ENCODE peak calls at places on chromosome 19, in eight cellular contexts. Y is cardiac muscle cell; Q is heart left ventricle; Z is CD8-positive, alpha-beta T cell; K is hepatocyte; W is uterus; V is fibroblast of lung; R is AG04450. N is an unnamed sample. For H3K27me3, the result is how much of the 10 kb centered on the place peaks cover.

GRCh38 chr19:9584073-9584833 is at the start of gene ZNF121:
- DNase-seq in Y (peak), Q (peak), Z (peak), K (peak), W (peak), V (peak), R (peak), N (no peak)

GRCh38 chr19:14061751-14062557 is at the start of gene PALM3:
- DNase-seq in Y (no peak), Q (no peak), Z (no peak), K (peak), W (no peak), V (no peak), R (no peak), N (no peak)

GRCh38 chr19:48296963-48297734 is 27.3 kb downstream of the ZNF114 start:
- DNase-seq in Y (no peak), Q (no peak), Z (no peak), K (no peak), W (no peak), V (no peak), R (no peak), N (no peak)

GRCh38 chr19:15892012-15892411 is 5.9 kb downstream of the CYP4F2 start:
- DNase-seq in Y (no peak), Q (no peak), Z (no peak), K (no peak), W (no peak), V (no peak), R (no peak), N (no peak)

GRCh38 chr19:14467391-14467790 is 7.8 kb downstream of the PTGER1 start:
- DNase-seq in Y (no peak), Q (no peak), Z (no peak), K (no peak), W (no peak), V (no peak), R (no peak), N (no peak)

GRCh38 chr19:19257137-19257536 is 16.0 kb downstream of the TM6SF2 start:
- DNase-seq in Y (no peak), Q (no peak), Z (no peak), K (no peak), W (no peak), V (no peak), R (no peak), N (no peak)

GRCh38 chr19:15191982-15192381 is 8.8 kb downstream of the NOTCH3 start:
- DNase-seq in Y (no peak), Q (no peak), Z (no peak), K (no peak), W (no peak), V (no peak), R (no peak), N (no peak)

GRCh38 chr19:17920527-17920926 is 12.3 kb upstream of the CCDC124 start:
- DNase-seq in Y (no peak), Q (no peak), Z (no peak), K (no peak), W (no peak), V (no peak), R (no peak), N (no peak)

GRCh38 chr19:33401683-33402420 is 28.3 kb downstream of the CEBPG start:
- DNase-seq in Y (no peak), Q (no peak), Z (no peak), K (no peak), W (no peak), V (no peak), R (no peak), N (no peak)

GRCh38 chr19:8311461-8312260 is 3.5 kb upstream of the CD320 start:
- DNase-seq in Y (no peak), Q (no peak), Z (no peak), K (no peak), W (peak), V (no peak), R (no peak), N (no peak)

GRCh38 chr19:17739121-17739875 is 12.0 kb upstream of the FCHO1 start:
- DNase-seq in Y (peak), Q (no peak), Z (no peak), K (no peak), W (no peak), V (no peak), R (no peak), N (no peak)

GRCh38 chr19:33301900-33302174 is 497 bp downstream of the CEBPA start:
- DNase-seq in Y (no peak), Q (no peak), Z (no peak), K (no peak), W (no peak), V (no peak), R (no peak), N (no peak)

GRCh38 chr19:7928741-7929701 is 3.1 kb upstream of the CTXN1 start:
- DNase-seq in Y (peak), Q (no peak), Z (peak), K (peak), W (peak), V (peak), R (peak), N (no peak)

GRCh38 chr19:58387338-58388174 is 487 bp downstream of the RPS5 start:
- DNase-seq in Y (no peak), Q (no peak), Z (no peak), K (no peak), W (no peak), V (no peak), R (no peak), N (no peak)

GRCh38 chr19:54388001-54388802 is 23.5 kb upstream of the LAIR1 start:
- DNase-seq in Y (no peak), Q (peak), Z (peak), K (no peak), W (no peak), V (no peak), R (no peak), N (no peak)

GRCh38 chr19:45508681-45508930 is 1.3 kb downstream of the VASP start:
- DNase-seq in Y (peak), Q (peak), Z (no peak), K (no peak), W (no peak), V (no peak), R (no peak), N (no peak)

GRCh38 chr19:5250127-5250659 is 90.4 kb downstream of the PTPRS start:
- DNase-seq in Y (no peak), Q (peak), Z (no peak), K (no peak), W (no peak), V (no peak), R (no peak), N (no peak)

GRCh38 chr19:6271721-6272410 is 7.9 kb downstream of the MLLT1 start:
- DNase-seq in Y (peak), Q (peak), Z (no peak), K (peak), W (peak), V (peak), R (no peak), N (no peak)

GRCh38 chr19:5916201-5916708 is 2.2 kb downstream of the CAPS start:
- DNase-seq in Y (no peak), Q (no peak), Z (no peak), K (no peak), W (no peak), V (no peak), R (no peak), N (no peak)

GRCh38 chr19:17807731-17808316 is 12.9 kb downstream of the B3GNT3 start:
- DNase-seq in Y (no peak), Q (no peak), Z (no peak), K (no peak), W (no peak), V (no peak), R (no peak), N (no peak)

GRCh38 chr19:7970716-7971448 is 27.4 kb upstream of the TIMM44 start:
- DNase-seq in Y (peak), Q (no peak), Z (no peak), K (peak), W (no peak), V (peak), R (no peak), N (no peak)

GRCh38 chr19:28207244-28207643 is 1005.7 kb downstream of the UQCRFS1 start:
- DNase-seq in Y (no peak), Q (no peak), Z (no peak), K (no peak), W (no peak), V (no peak), R (no peak), N (no peak)

GRCh38 chr19:33273881-33274662 is 28.3 kb downstream of the CEBPA start:
- DNase-seq in Y (peak), Q (no peak), Z (no peak), K (peak), W (peak), V (peak), R (peak), N (no peak)

GRCh38 chr19:10408511-10409291 is 5.4 kb upstream of the CDC37 start:
- DNase-seq in Y (no peak), Q (no peak), Z (peak), K (no peak), W (no peak), V (no peak), R (no peak), N (no peak)

GRCh38 chr19:18388328-18389094 is 2.6 kb downstream of the GDF15 start:
- DNase-seq in Y (peak), Q (peak), Z (peak), K (peak), W (peak), V (peak), R (no peak), N (peak)

GRCh38 chr19:27974082-27974513 is 1238.9 kb downstream of the UQCRFS1 start:
- DNase-seq in Y (peak), Q (no peak), Z (no peak), K (peak), W (no peak), V (peak), R (no peak), N (no peak)

GRCh38 chr19:17641846-17642245 is 46.3 kb downstream of the UNC13A start:
- DNase-seq in Y (no peak), Q (no peak), Z (no peak), K (no peak), W (no peak), V (no peak), R (no peak), N (no peak)

GRCh38 chr19:24033962-24034342 is 53.0 kb upstream of the ZNF254 start:
- DNase-seq in Y (peak), Q (peak), Z (no peak), K (peak), W (peak), V (peak), R (peak), N (no peak)

GRCh38 chr19:17752865-17753639 is 1.8 kb downstream of the FCHO1 start:
- DNase-seq in Y (no peak), Q (no peak), Z (no peak), K (no peak), W (no peak), V (no peak), R (no peak), N (no peak)

GRCh38 chr19:6590458-6591319 is at the start of gene CD70:
- DNase-seq in Y (no peak), Q (no peak), Z (peak), K (no peak), W (no peak), V (peak), R (no peak), N (no peak)

GRCh38 chr19:53463263-53463662 is 4.3 kb upstream of the ZNF813 start:
- DNase-seq in Y (no peak), Q (peak), Z (no peak), K (no peak), W (peak), V (peak), R (no peak), N (no peak)

GRCh38 chr19:8393871-8394250 is 3.7 kb downstream of the RAB11B start:
- DNase-seq in Y (no peak), Q (no peak), Z (no peak), K (no peak), W (no peak), V (no peak), R (no peak), N (no peak)

GRCh38 chr19:15702590-15702930 is 25.3 kb upstream of the OR10H2 start:
- DNase-seq in Y (peak), Q (peak), Z (peak), K (no peak), W (peak), V (no peak), R (no peak), N (peak)

GRCh38 chr19:13765395-13766094 is 1.2 kb downstream of the MRI1 start:
- DNase-seq in Y (no peak), Q (no peak), Z (no peak), K (peak), W (no peak), V (no peak), R (no peak), N (no peak)

GRCh38 chr19:4555657-4556561 is 3.6 kb downstream of the SEMA6B start:
- DNase-seq in Y (no peak), Q (no peak), Z (no peak), K (peak), W (no peak), V (no peak), R (no peak), N (no peak)

GRCh38 chr19:6232567-6232966 is 47.2 kb downstream of the MLLT1 start:
- DNase-seq in Y (peak), Q (no peak), Z (no peak), K (no peak), W (no peak), V (peak), R (peak), N (no peak)

GRCh38 chr19:53612762-53613526 is 18.9 kb upstream of the DPRX start:
- DNase-seq in Y (no peak), Q (no peak), Z (no peak), K (peak), W (no peak), V (no peak), R (no peak), N (no peak)

GRCh38 chr19:54201980-54202379 is 1.3 kb downstream of the RPS9 start:
- DNase-seq in Y (peak), Q (no peak), Z (no peak), K (no peak), W (no peak), V (no peak), R (no peak), N (no peak)

GRCh38 chr19:44988896-44989563 is 12.2 kb upstream of the RELB start:
- DNase-seq in Y (peak), Q (peak), Z (peak), K (peak), W (peak), V (peak), R (peak), N (no peak)

GRCh38 chr19:49434907-49435577 is 6.3 kb downstream of the SLC17A7 start:
- DNase-seq in Y (no peak), Q (no peak), Z (no peak), K (no peak), W (no peak), V (no peak), R (no peak), N (no peak)

GRCh38 chr19:49436381-49437017 is 4.8 kb downstream of the SLC17A7 start:
- DNase-seq in Y (no peak), Q (no peak), Z (peak), K (peak), W (no peak), V (no peak), R (no peak), N (no peak)

GRCh38 chr19:49437231-49437630 is 4.1 kb downstream of the SLC17A7 start:
- DNase-seq in Y (no peak), Q (no peak), Z (no peak), K (no peak), W (no peak), V (no peak), R (no peak), N (no peak)

GRCh38 chr19:49433240-49433901 is 8.0 kb downstream of the SLC17A7 start:
- DNase-seq in Y (no peak), Q (no peak), Z (no peak), K (no peak), W (no peak), V (no peak), R (no peak), N (no peak)

GRCh38 chr19:49435670-49436069 is 5.7 kb downstream of the SLC17A7 start:
- DNase-seq in Y (no peak), Q (no peak), Z (no peak), K (no peak), W (no peak), V (no peak), R (no peak), N (no peak)
- H3K27me3 ChIP-seq in Y (half or more), Q (under half), Z (half or more), K (half or more), W (under half), V (half or more), R (half or more), N (under half)

DNA sequence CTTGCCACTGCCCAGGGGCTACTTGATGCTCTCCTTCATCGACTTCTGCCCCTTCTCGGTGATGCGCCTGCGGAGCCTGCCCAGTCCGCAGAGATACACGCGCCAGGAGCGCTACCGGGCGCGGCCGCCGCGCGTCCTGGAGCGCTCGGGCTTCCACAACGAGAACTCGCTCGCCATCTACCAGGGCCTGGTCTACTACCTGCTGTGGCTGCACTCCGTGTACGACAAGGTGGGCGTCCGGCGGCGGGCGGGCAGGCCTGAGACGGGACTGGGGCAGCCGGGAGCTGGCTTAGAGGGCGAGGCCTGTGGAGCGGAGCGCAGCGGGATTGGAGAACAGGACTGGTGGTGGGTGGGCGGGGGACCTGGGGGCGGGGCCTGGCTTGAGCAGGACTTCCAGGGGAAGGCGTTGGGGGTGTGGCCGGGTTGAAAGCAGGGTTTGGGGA is 12.7 kb upstream of the PSMD8 start:
- DNase-seq in Y (peak), Q (peak), Z (peak), K (peak), W (peak), V (peak), R (no peak), N (peak)
- TF ChIP-seq CTCF in Y (no peak), Q (no peak), Z (peak), K (no peak), W (peak), V (no peak), R (peak), N (no peak)

GRCh38 chr19:47186337-47187022 is 44.5 kb downstream of the BBC3 start:
- DNase-seq in Y (no peak), Q (no peak), Z (peak), K (no peak), W (no peak), V (peak), R (no peak), N (no peak)

GRCh38 chr19:47190167-47190727 is 40.8 kb downstream of the BBC3 start:
- DNase-seq in Y (peak), Q (peak), Z (peak), K (peak), W (peak), V (peak), R (no peak), N (no peak)

GRCh38 chr19:47188507-47189033 is 42.4 kb downstream of the BBC3 start:
- DNase-seq in Y (no peak), Q (no peak), Z (no peak), K (no peak), W (no peak), V (no peak), R (no peak), N (no peak)

GRCh38 chr19:47187797-47188196 is 43.2 kb downstream of the BBC3 start:
- DNase-seq in Y (no peak), Q (no peak), Z (no peak), K (no peak), W (no peak), V (no peak), R (no peak), N (no peak)

GRCh38 chr19:47187023-47187655 is 43.9 kb downstream of the BBC3 start:
- DNase-seq in Y (no peak), Q (no peak), Z (no peak), K (no peak), W (no peak), V (no peak), R (no peak), N (no peak)
- H3K27ac ChIP-seq in Y (peak), Q (no peak), Z (peak), K (peak), W (no peak), V (no peak), R (no peak), N (no peak)

GRCh38 chr19:1447944-1448343 is 2.0 kb upstream of the APC2 start:
- DNase-seq in Y (no peak), Q (no peak), Z (no peak), K (no peak), W (no peak), V (no peak), R (no peak), N (no peak)

GRCh38 chr19:1447565-1447903 is 2.4 kb upstream of the APC2 start:
- DNase-seq in Y (no peak), Q (no peak), Z (no peak), K (no peak), W (no peak), V (no peak), R (no peak), N (no peak)

GRCh38 chr19:1446713-1447564 is 3.0 kb upstream of the APC2 start:
- DNase-seq in Y (no peak), Q (no peak), Z (no peak), K (peak), W (no peak), V (no peak), R (no peak), N (no peak)

GRCh38 chr19:1445932-1446712 is 3.8 kb upstream of the APC2 start:
- DNase-seq in Y (no peak), Q (no peak), Z (no peak), K (peak), W (no peak), V (no peak), R (no peak), N (no peak)

GRCh38 chr19:1445185-1445931 is 4.6 kb upstream of the APC2 start:
- DNase-seq in Y (peak), Q (peak), Z (peak), K (peak), W (peak), V (no peak), R (no peak), N (no peak)
- H3K27me3 ChIP-seq in Y (half or more), Q (under half), Z (under half), K (under half), W (under half), V (under half), R (under half), N (half or more)

GRCh38 chr19:46515879-46516350 is 20.2 kb upstream of the PNMA8B start:
- DNase-seq in Y (peak), Q (no peak), Z (no peak), K (peak), W (no peak), V (peak), R (no peak), N (no peak)
- TF ChIP-seq CTCF in Y (peak), Q (peak), Z (peak), K (peak), W (peak), V (peak), R (peak), N (peak)

DNA sequence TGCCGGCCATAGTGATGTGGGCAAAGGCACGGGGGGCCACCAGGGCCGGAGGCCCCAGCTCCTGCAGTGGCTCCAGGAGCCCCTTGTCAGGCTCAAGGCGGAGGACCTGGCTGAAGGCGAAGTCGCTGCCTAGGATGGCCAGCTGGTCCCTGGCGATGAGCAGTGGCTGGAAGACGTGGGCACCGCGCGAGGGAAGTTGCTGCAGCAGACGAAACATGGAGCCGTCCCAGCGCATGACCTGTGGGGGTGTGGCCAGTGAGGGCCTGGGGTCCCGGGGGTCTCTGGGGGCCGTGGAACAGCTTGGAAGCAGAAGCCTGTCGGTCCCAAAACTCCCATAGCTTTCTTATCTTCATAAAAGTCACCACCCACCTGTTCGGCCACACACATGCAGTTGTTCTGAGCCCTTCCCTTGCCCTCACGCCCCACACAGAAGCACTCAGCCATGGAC is 9.6 kb downstream of the LGI4 start:
- DNase-seq in Y (no peak), Q (no peak), Z (no peak), K (no peak), W (no peak), V (no peak), R (no peak), N (no peak)
- H3K27ac ChIP-seq in Y (no peak), Q (peak), Z (no peak), K (peak), W (peak), V (no peak), R (no peak), N (peak)

GRCh38 chr19:41515054-41515652 is 60.8 kb upstream of the CEACAM21 start:
- DNase-seq in Y (no peak), Q (no peak), Z (no peak), K (no peak), W (no peak), V (no peak), R (no peak), N (no peak)
- H3K27me3 ChIP-seq in Y (under half), Q (under half), Z (under half), K (under half), W (under half), V (under half), R (under half), N (under half)

GRCh38 chr19:3469638-3470499 is 10.5 kb downstream of the SMIM24 start:
- DNase-seq in Y (no peak), Q (no peak), Z (no peak), K (no peak), W (no peak), V (no peak), R (no peak), N (no peak)
- TF ChIP-seq CTCF in Y (peak), Q (no peak), Z (no peak), K (peak), W (no peak), V (peak), R (no peak), N (no peak)

N was measured in esophagus squamous epithelium.